ENCODE peak calls at places on chromosome 17, in eight cellular contexts. E is fibroblast of the aortic adventitia, V is body of pancreas, W is fibroblast of pulmonary artery, Z is glutamatergic neuron, F is B cell, S is OCI-LY7, A is fibroblast of mammary gland. L is an unnamed sample.

GRCh38 chr17:48597492-48597774 is 3.9 kb upstream of the HOXB5 start:
- DNase-seq in E (no peak), V (no peak), W (no peak), Z (no peak), F (no peak), S (no peak), A (no peak), L (no peak)

GRCh38 chr17:56896968-56897359 is 16.9 kb downstream of the TRIM25 start:
- DNase-seq in E (no peak), V (no peak), W (no peak), Z (no peak), F (no peak), S (peak; percentile 27), A (no peak), L (no peak)

GRCh38 chr17:8792646-8793045 is 6.5 kb downstream of the MFSD6L start:
- DNase-seq in E (no peak), V (no peak), W (no peak), Z (no peak), F (no peak), S (no peak), A (no peak), L (no peak)

GRCh38 chr17:80605326-80606066 is 60.9 kb downstream of the RPTOR start:
- DNase-seq in E (peak; percentile 29), V (no peak), W (no peak), Z (no peak), F (peak; percentile 69), S (peak; percentile 80), A (peak; percentile 59), L (peak; percentile 83)

GRCh38 chr17:75899353-75899752 is 2.6 kb upstream of the TRIM65 start:
- DNase-seq in E (no peak), V (no peak), W (no peak), Z (no peak), F (no peak), S (no peak), A (no peak), L (no peak)

GRCh38 chr17:3602499-3602898 is 6.7 kb downstream of the TRPV1 start:
- DNase-seq in E (peak; percentile 36), V (peak; percentile 20), W (peak; percentile 38), Z (peak; percentile 45), F (peak; percentile 47), S (peak; percentile 84), A (peak; percentile 42), L (peak; percentile 40)

GRCh38 chr17:79428988-79429387 is 181.9 kb downstream of the RBFOX3 start:
- DNase-seq in E (no peak), V (no peak), W (no peak), Z (no peak), F (no peak), S (no peak), A (no peak), L (no peak)

GRCh38 chr17:50198026-50198669 is 3.3 kb downstream of the COL1A1 start:
- DNase-seq in E (peak; percentile 70), V (peak; percentile 57), W (peak; percentile 79), Z (peak; percentile 79), F (peak; percentile 64), S (peak; percentile 60), A (peak; percentile 73), L (peak; percentile 84)

GRCh38 chr17:19017401-19017800 is 12.8 kb upstream of the FAM83G start:
- DNase-seq in E (no peak), V (no peak), W (no peak), Z (peak; percentile 16), F (no peak), S (no peak), A (no peak), L (no peak)

GRCh38 chr17:4177732-4178131 is 34.7 kb downstream of the CYB5D2 start:
- DNase-seq in E (no peak), V (no peak), W (no peak), Z (no peak), F (no peak), S (no peak), A (no peak), L (no peak)

GRCh38 chr17:45162022-45162687 is 480 bp downstream of the HEXIM2 start:
- DNase-seq in E (no peak), V (peak; percentile 37), W (no peak), Z (no peak), F (no peak), S (no peak), A (no peak), L (no peak)

DNA sequence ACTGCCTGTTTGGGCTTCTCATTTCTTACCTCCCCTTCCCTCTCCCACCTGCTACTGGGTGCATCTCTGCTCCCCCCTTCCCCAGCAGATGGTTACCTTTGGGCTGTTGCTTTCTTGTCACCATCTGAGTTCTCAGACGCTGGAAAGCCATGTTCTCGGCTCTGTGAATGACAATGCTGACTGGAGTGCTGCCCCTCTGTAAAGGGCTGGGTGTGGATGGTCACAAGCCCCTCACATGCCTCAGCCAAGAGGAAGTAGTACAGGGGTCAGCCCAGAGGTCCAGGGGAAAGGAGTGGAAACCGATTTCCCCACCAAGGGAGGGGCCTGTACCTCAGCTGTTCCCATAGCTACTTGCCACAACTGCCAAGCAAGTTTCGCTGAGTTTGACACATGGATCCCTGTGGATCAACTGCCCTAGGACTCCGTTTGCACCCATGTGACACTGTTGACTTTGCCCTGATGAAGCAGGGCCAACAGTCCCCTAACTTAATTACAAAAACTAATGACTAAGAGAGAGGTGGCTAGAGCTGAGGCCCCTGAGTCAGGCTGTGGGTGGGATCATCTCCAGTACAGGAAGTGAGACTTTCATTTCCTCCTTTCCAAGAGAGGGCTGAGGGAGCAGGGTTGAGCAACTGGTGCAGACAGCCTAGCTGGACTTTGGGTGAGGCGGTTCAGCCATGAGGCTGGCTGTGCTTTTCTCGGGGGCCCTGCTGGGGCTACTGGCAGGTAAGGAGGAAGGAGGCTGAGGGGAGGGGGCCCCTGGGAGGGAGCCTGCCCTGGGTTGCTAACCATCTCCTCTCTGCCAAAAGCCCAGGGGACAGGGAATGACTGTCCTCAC is at the start of gene CD68:
- DNase-seq in E (peak; percentile 88), V (peak; percentile 53), W (peak; percentile 90), Z (no peak), F (peak; percentile 81), S (peak; percentile 84), A (peak; percentile 98), L (peak; percentile 91)
- TF ChIP-seq CTCF in E (no peak), V (no peak), W (no peak), Z (no peak), F (no peak), S (no peak), A (no peak), L (no peak)

GRCh38 chr17:40284085-40284713 is 3.5 kb upstream of the CDC6 start:
- DNase-seq in E (peak; percentile 89), V (no peak), W (peak; percentile 63), Z (no peak), F (no peak), S (no peak), A (peak; percentile 57), L (no peak)
- TF ChIP-seq CTCF in E (peak; percentile 65), V (no peak), W (peak; percentile 40), Z (peak; percentile 2), F (no peak), S (peak; percentile 7), A (peak; percentile 41), L (no peak)

DNA sequence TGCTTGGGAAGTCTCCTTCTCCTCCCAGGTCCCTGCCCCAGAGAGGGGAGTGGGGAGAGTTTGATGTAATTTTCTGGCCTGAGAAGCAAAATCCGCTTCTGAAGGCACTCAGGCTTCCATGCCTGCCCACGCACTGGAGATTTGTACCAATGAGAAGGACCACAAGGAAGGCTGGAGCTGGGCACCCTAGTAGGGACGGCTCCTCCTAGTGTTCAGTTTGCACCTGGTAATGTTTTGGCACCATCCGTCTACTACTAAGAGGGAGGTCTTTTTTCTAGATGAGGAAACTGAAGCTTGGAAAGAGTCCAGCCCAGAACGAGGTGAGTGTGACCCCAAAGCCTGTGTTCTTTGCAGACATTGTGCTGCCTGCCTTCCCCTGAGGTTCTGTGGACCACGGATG is 83.6 kb upstream of the NLRP1 start:
- DNase-seq in E (no peak), V (no peak), W (no peak), Z (no peak), F (no peak), S (peak; percentile 5), A (peak; percentile 11), L (peak; percentile 11)
- TF ChIP-seq CTCF in E (no peak), V (no peak), W (no peak), Z (no peak), F (no peak), S (peak; percentile 60), A (peak; percentile 4), L (no peak)

GRCh38 chr17:83078378-83079339 is 750 bp upstream of the METRNL start:
- DNase-seq in E (no peak), V (no peak), W (no peak), Z (no peak), F (no peak), S (no peak), A (no peak), L (peak; percentile 35)
- TF ChIP-seq CTCF in E (no peak), V (no peak), W (no peak), Z (no peak), F (no peak), S (no peak), A (no peak), L (no peak)